ENCODE peak calls at places on chromosomes 5 and 9, in five cellular contexts. E is GM13976; G is endothelial cell; O is adrenal gland; H is activated CD8-positive, alpha-beta T cell treated with anti-CD3 and anti-CD28 coated beads for 36 hours. I is an unnamed sample.

GRCh38 chr5:92599217-92599810 is 981.7 kb downstream of the NR2F1-AS1 start:
- DNase-seq in H (no peak), O (no peak), E (peak; percentile 11), G (no peak), I (no peak)

GRCh38 chr5:179731791-179732411 is 721 bp upstream of the MAML1 start:
- DNase-seq in E (peak; percentile 61), O (peak; percentile 35), H (peak; percentile 33), G (peak; percentile 6), I (peak; percentile 43)

GRCh38 chr9:137494550-137495351 is 35.6 kb upstream of the NSMF start:
- DNase-seq in O (no peak), E (no peak), H (no peak), G (no peak), I (no peak)

GRCh38 chr9:33229359-33230120 is 10.4 kb upstream of the SPINK4 start:
- DNase-seq in E (no peak), H (no peak), O (no peak), G (no peak), I (no peak)

GRCh38 chr5:96537386-96537785 is 104.3 kb upstream of the PCSK1 start:
- DNase-seq in G (no peak), H (peak; percentile 25), O (no peak), E (peak; percentile 9), I (no peak)

GRCh38 chr5:5634817-5635216 is 212.3 kb downstream of the ICE1 start:
- DNase-seq in H (no peak), G (no peak), O (no peak), E (no peak), I (no peak)

GRCh38 chr9:133237271-133237731 is 28.3 kb upstream of the OBP2B start:
- DNase-seq in H (no peak), G (no peak), E (no peak), O (no peak), I (no peak)

GRCh38 chr5:5296061-5296460 is 126.4 kb upstream of the ICE1 start:
- DNase-seq in O (no peak), G (no peak), E (no peak), H (no peak), I (no peak)

GRCh38 chr9:130186839-130187522 is 14.8 kb downstream of the NCS1 start:
- DNase-seq in E (no peak), H (no peak), O (peak; percentile 96), G (no peak), I (no peak)

GRCh38 chr5:155850411-155850810 is 476.6 kb upstream of the SGCD start:
- DNase-seq in H (no peak), E (no peak), O (no peak), G (no peak), I (no peak)

GRCh38 chr5:34001231-34001935 is 6.5 kb downstream of the AMACR start:
- DNase-seq in E (no peak), H (no peak), O (no peak), G (no peak), I (no peak)

GRCh38 chr9:35652829-35653209 is 2.1 kb upstream of the SIT1 start:
- DNase-seq in E (no peak), H (no peak), O (peak; percentile 18), G (no peak), I (no peak)

GRCh38 chr5:134948929-134949328 is 18.8 kb upstream of the CATSPER3 start:
- DNase-seq in O (peak; percentile 26), E (no peak), G (no peak), H (no peak), I (no peak)

GRCh38 chr9:127179633-127180401 is 57.4 kb upstream of the ANGPTL2 start:
- DNase-seq in G (no peak), O (no peak), E (no peak), H (no peak), I (no peak)

GRCh38 chr5:42807722-42808447 is 3.8 kb downstream of the SELENOP start:
- DNase-seq in O (peak; percentile 37), E (no peak), H (no peak), G (no peak), I (no peak)

GRCh38 chr9:81431662-81432061 is 257.7 kb downstream of the TLE1 start:
- DNase-seq in O (no peak), H (no peak), E (no peak), G (no peak), I (no peak)

GRCh38 chr5:177520906-177521513 is 4.2 kb upstream of the DDX41 start:
- DNase-seq in O (no peak), E (no peak), H (no peak), G (no peak), I (no peak)

GRCh38 chr9:137313956-137314560 is 12.0 kb upstream of the NRARP start:
- DNase-seq in G (peak; percentile 16), E (peak; percentile 25), H (no peak), O (peak; percentile 24), I (peak; percentile 27)

GRCh38 chr9:121835581-121836381 is 184.3 kb downstream of the DAB2IP start:
- DNase-seq in H (no peak), G (no peak), E (no peak), O (peak; percentile 47), I (no peak)

GRCh38 chr9:16460711-16461110 is 409.8 kb downstream of the BNC2 start:
- DNase-seq in O (no peak), G (no peak), H (no peak), E (no peak), I (no peak)

GRCh38 chr9:19651681-19652080 is 137.2 kb downstream of the SLC24A2 start:
- DNase-seq in G (no peak), H (no peak), E (no peak), O (no peak), I (no peak)

GRCh38 chr5:167608708-167609272 is 682.7 kb upstream of the WWC1 start:
- DNase-seq in H (no peak), E (no peak), G (no peak), O (no peak), I (no peak)

GRCh38 chr5:1495525-1495897 is 28.2 kb downstream of the LPCAT1 start:
- DNase-seq in E (no peak), G (no peak), O (no peak), H (no peak), I (no peak)

GRCh38 chr9:3824589-3824988 is 298.8 kb upstream of the RFX3 start:
- DNase-seq in H (no peak), O (no peak), E (no peak), G (no peak), I (no peak)

GRCh38 chr5:32143991-32144636 is 30.0 kb downstream of the GOLPH3 start:
- DNase-seq in G (no peak), E (no peak), H (no peak), O (no peak), I (no peak)

GRCh38 chr5:24535646-24536045 is 109.1 kb downstream of the CDH10 start:
- DNase-seq in O (no peak), E (no peak), G (no peak), H (no peak), I (no peak)

GRCh38 chr5:171845857-171846785 is 60.5 kb downstream of the SMIM23 start:
- DNase-seq in E (no peak), O (peak; percentile 47), G (no peak), H (no peak), I (no peak)

GRCh38 chr5:54469655-54470054 is 14.2 kb downstream of the HSPB3 start:
- DNase-seq in H (no peak), G (no peak), E (peak; percentile 29), O (peak; percentile 24), I (peak; percentile 37)

GRCh38 chr5:179454354-179454753 is 96.0 kb upstream of the RUFY1 start:
- DNase-seq in E (no peak), O (no peak), G (no peak), H (no peak), I (no peak)

GRCh38 chr9:104986096-104986495 is 58.1 kb upstream of the ABCA1 start:
- DNase-seq in O (no peak), H (no peak), G (no peak), E (no peak), I (no peak)

GRCh38 chr5:103120607-103121200 is 603 bp downstream of the PPIP5K2 start:
- DNase-seq in O (peak; percentile 26), H (peak; percentile 27), E (no peak), G (no peak), I (no peak)

GRCh38 chr5:33297760-33298216 is 143.0 kb upstream of the TARS1 start:
- DNase-seq in G (peak; percentile 8), O (no peak), E (no peak), H (no peak), I (no peak)

GRCh38 chr9:90309809-90310522 is 332.7 kb downstream of the DIRAS2 start:
- DNase-seq in O (no peak), H (no peak), E (no peak), G (no peak), I (no peak)

GRCh38 chr5:106755789-106756188 is 914.9 kb downstream of the EFNA5 start:
- DNase-seq in E (no peak), G (no peak), O (no peak), H (no peak), I (no peak)

GRCh38 chr5:166165600-166165999 is 2125.8 kb upstream of the WWC1 start:
- DNase-seq in E (no peak), H (peak; percentile 1), O (no peak), G (peak; percentile 51), I (no peak)

DNA sequence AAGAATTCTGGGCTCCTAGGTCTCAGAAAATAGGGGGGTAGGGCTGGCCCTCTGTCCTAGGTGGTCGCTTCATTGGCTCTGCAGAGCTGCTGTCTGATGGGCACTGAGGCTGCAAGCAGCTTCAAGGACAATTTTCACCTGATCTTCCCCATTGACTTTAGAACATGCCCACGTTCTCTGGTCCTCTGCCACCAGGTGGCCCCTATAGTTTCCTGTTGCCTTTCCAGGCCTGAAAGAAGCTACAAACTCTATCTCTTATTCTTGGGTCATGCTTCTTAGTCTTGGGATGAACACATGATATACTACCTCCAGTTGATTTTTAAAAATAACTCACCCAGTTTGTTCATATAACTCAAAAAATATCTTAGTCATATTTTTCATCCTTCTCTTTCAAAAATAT is 26.3 kb downstream of the SPZ1 start:
- DNase-seq in G (peak; percentile 34), O (no peak), E (peak; percentile 54), H (peak; percentile 64), I (peak; percentile 44)
- TF ChIP-seq CTCF in G (peak; percentile 38), O (no peak), E (peak; percentile 46), H (peak; percentile 53), I (peak; percentile 23)

GRCh38 chr9:114587345-114588149 is at the start of gene ATP6V1G1:
- DNase-seq in G (peak; percentile 98), O (peak; percentile 100), H (peak; percentile 100), E (peak; percentile 98), I (peak; percentile 92)
- TF ChIP-seq CTCF in G (no peak), O (no peak), H (no peak), E (no peak), I (no peak)

GRCh38 chr9:131420913-131421312 is 27.0 kb downstream of the PRRC2B start:
- DNase-seq in H (no peak), O (peak; percentile 70), E (no peak), G (no peak), I (no peak)
- TF ChIP-seq CTCF in H (no peak), O (no peak), E (no peak), G (no peak), I (no peak)

DNA sequence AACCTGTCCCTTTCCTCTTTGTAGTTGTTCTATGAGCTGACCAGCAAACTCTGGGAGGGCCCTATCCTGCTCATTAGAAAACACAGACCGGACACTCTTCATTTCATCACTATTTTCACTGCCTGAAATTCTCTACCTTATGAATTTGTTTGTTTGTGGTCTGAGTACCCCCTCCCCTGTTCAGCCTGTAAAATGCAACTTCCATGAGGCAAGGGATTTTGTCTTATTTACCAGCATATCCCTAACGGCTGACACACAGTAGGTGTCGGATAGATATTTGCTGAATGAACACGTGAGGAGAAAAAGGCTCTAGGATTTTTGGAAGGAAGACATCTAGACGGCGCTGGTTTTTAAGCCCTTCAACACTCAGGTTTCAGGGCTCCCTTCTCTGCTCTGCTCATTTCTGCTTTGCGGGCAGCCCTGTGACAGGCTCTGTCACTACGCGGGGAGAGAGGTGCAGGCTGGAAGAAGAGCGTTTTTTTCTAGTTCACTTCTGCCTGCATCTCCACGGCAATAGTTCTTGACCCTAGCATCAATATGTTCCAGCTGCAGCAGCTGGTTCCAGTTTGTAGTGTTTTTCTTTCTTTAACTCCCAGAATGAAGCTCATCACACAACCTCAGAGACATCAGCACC is 41.0 kb downstream of the KCNMB1 start:
- DNase-seq in H (no peak), E (no peak), G (no peak), O (no peak), I (no peak)
- TF ChIP-seq CTCF in H (peak; percentile 23), E (no peak), G (no peak), O (no peak), I (no peak)